ENCODE peak calls at places on chromosomes 1 and 21, in five cellular contexts. H, W, T, P and Z are unnamed samples.

GRCh38 chr1:64581786-64582185 is 111.9 kb downstream of the CACHD1 start:
- DNase-seq in T (no peak), P (no peak), H (no peak), W (no peak), Z (no peak)

GRCh38 chr1:223709598-223709997 is 2.7 kb upstream of the CAPN2 start:
- DNase-seq in H (no peak), W (no peak), T (peak), P (no peak), Z (no peak)

GRCh38 chr1:28326980-28327379 is 1.9 kb upstream of the MED18 start:
- DNase-seq in T (no peak), W (peak), P (no peak), H (peak), Z (no peak)

GRCh38 chr21:45076245-45076661 is 1.9 kb downstream of the ADARB1 start:
- DNase-seq in H (peak), P (no peak), W (peak), T (no peak), Z (no peak)

GRCh38 chr1:53346814-53347176 is 18.9 kb upstream of the LRP8 start:
- DNase-seq in H (no peak), W (no peak), T (no peak), P (no peak), Z (no peak)

GRCh38 chr1:61241411-61241838 is 159.1 kb downstream of the NFIA start:
- DNase-seq in T (peak), P (no peak), W (peak), H (no peak), Z (no peak)

GRCh38 chr1:9075023-9075422 is 5.6 kb upstream of the SLC2A5 start:
- DNase-seq in P (no peak), W (peak), H (no peak), T (no peak), Z (no peak)

GRCh38 chr1:42777860-42778259 is 6.9 kb upstream of the TMEM269 start:
- DNase-seq in P (no peak), T (peak), H (peak), W (peak), Z (peak)

GRCh38 chr21:36323032-36323431 is 3.0 kb downstream of the MORC3 start:
- DNase-seq in P (no peak), W (peak), H (no peak), T (no peak), Z (no peak)

GRCh38 chr1:76129731-76130130 is 55.2 kb downstream of the ST6GALNAC3 start:
- DNase-seq in P (no peak), T (no peak), W (no peak), H (no peak), Z (no peak)

GRCh38 chr1:105337427-105337826 is 1587.7 kb downstream of the AMY1C start:
- DNase-seq in P (no peak), T (no peak), H (no peak), W (no peak), Z (no peak)

GRCh38 chr21:46340998-46341397 is 17.0 kb downstream of the PCNT start:
- DNase-seq in W (no peak), H (no peak), P (no peak), T (no peak), Z (no peak)

GRCh38 chr1:61140778-61141177 is 58.4 kb downstream of the NFIA start:
- DNase-seq in T (no peak), H (no peak), P (no peak), W (no peak), Z (no peak)

GRCh38 chr21:35321322-35322200 is 272.5 kb upstream of the RUNX1 start:
- DNase-seq in P (no peak), H (no peak), W (no peak), T (no peak), Z (no peak)

GRCh38 chr1:92994105-92994712 is 32.9 kb upstream of the DIPK1A start:
- DNase-seq in W (peak), P (no peak), H (peak), T (peak), Z (peak)

GRCh38 chr1:1232801-1233566 is 947 bp downstream of the B3GALT6 start:
- DNase-seq in T (no peak), W (no peak), H (no peak), P (no peak), Z (no peak)

GRCh38 chr1:232322162-232322734 is 307.7 kb downstream of the SIPA1L2 start:
- DNase-seq in H (no peak), P (no peak), W (no peak), T (no peak), Z (no peak)

GRCh38 chr1:72827285-72827684 is 544.9 kb upstream of the NEGR1 start:
- DNase-seq in P (no peak), H (peak), T (peak), W (peak), Z (no peak)

GRCh38 chr1:35706846-35707245 is 11.8 kb downstream of the C1orf216 start:
- DNase-seq in H (no peak), T (no peak), W (no peak), P (no peak), Z (no peak)

DNA sequence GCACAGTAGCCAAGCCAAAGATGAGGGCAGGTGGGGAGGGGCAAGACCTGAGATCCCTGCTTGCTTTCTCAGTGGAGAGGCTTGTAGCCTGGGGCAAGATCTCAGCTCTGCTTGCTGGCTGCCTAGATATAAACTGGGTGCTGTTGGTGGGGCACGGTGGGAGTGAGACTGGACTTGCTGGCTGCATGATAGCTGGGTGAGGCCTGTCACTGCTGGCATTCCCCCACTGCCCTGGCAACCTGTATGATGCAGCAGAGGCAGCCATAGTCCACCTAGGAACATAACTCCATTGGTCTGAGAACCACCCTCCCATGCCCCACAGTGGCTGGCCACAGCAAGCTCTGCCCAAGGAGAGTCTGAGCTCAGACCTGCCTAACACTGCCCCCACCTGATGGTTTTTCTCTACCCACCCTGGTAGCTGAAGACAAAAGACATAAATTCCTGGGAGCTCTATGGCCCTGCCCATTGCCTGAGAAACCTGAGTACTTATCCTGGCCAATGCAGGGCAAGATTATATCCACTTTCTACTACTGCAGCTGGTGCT is 261.9 kb upstream of the DEPDC1 start:
- DNase-seq in T (no peak), H (no peak), P (peak), W (no peak), Z (no peak)
- TF ChIP-seq CTCF in T (no peak), H (no peak), P (peak), W (no peak), Z (no peak)

GRCh38 chr1:15807121-15807520 is 328 bp downstream of the UQCRHL start:
- DNase-seq in W (no peak), T (no peak), P (no peak), H (no peak), Z (no peak)

GRCh38 chr1:15799928-15800835 is 7.3 kb downstream of the UQCRHL start:
- DNase-seq in H (peak), W (peak), T (peak), P (peak), Z (no peak)

GRCh38 chr1:15804060-15804459 is 3.4 kb downstream of the UQCRHL start:
- DNase-seq in T (no peak), P (no peak), H (no peak), W (no peak), Z (no peak)

GRCh38 chr1:15802234-15802965 is 5.0 kb downstream of the UQCRHL start:
- DNase-seq in T (peak), P (no peak), W (no peak), H (no peak), Z (no peak)

GRCh38 chr1:15803380-15803779 is 4.1 kb downstream of the UQCRHL start:
- DNase-seq in H (no peak), W (no peak), P (no peak), T (peak), Z (no peak)
- TF ChIP-seq CTCF in H (no peak), W (peak), P (peak), T (peak), Z (peak)

DNA sequence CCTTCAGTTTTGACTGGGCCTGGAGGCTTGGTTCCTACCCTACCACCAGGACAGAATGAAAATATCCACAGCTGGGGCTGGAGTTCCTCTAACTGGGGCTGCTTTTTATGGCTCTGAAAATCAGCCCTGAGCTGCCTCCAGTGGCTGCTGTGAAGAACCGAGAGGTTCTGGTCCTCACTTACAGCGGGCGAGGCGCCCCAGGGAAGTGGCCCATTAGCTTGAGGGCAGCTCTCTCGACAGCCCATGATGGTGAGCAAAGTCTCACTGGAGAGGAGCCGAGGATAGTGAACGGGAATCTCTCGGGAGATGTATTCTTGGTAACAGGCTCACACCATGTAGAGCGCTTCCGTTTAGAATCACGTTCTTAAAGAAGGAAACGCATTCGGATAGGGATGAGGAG is 459.7 kb downstream of the KIF26B start:
- DNase-seq in W (no peak), P (no peak), H (no peak), T (no peak), Z (no peak)
- TF ChIP-seq CTCF in W (no peak), P (no peak), H (no peak), T (no peak), Z (no peak)

DNA sequence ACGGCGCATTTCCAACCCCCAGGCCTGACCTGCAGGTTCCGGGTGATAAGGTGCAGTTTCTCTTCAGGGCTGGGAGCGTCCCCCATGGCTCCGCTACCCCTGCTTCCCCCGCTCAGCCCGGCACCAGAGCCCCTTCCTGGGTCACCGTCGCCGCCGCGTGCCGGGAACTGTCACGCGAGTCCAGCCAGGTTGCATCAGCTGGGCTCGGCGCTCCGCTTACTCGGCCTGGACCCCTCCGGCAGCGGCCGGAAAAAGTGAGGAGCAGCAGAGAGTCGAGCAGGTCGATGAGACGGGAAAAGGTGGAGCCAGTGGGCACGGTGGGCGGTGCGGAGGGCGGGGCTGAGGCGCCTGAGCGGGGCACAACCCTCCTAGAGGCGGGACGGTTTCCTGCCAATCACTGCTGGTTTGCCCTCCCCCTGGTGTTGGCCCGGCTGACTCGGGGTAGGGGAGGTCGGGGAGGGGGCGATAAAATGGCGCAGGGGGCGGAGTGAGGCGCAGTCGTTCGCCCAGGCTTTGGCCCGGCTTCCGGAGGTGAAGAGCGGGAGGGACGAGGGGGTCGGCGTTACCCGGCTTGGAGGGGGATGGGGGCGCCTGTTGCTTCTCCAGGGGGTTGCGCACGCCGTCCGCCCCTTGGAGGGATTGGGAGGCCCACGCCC is at the start of the genes S100PBP and YARS1:
- DNase-seq in T (peak), H (peak), W (peak), P (peak), Z (peak)
- TF ChIP-seq CTCF in T (no peak), H (no peak), W (no peak), P (no peak), Z (no peak)

GRCh38 chr1:32784817-32785216 is 32.3 kb downstream of the YARS1 start:
- DNase-seq in H (no peak), P (no peak), W (no peak), T (no peak), Z (no peak)

GRCh38 chr1:32783851-32784250 is 33.3 kb downstream of the YARS1 start:
- DNase-seq in T (no peak), H (no peak), P (no peak), W (no peak), Z (no peak)

GRCh38 chr1:32782086-32782485 is 35.1 kb downstream of the YARS1 start:
- DNase-seq in H (no peak), W (no peak), T (no peak), P (no peak), Z (no peak)

GRCh38 chr1:32791881-32792280 is 25.3 kb downstream of the YARS1 start:
- DNase-seq in H (no peak), W (peak), T (peak), P (no peak), Z (no peak)

DNA sequence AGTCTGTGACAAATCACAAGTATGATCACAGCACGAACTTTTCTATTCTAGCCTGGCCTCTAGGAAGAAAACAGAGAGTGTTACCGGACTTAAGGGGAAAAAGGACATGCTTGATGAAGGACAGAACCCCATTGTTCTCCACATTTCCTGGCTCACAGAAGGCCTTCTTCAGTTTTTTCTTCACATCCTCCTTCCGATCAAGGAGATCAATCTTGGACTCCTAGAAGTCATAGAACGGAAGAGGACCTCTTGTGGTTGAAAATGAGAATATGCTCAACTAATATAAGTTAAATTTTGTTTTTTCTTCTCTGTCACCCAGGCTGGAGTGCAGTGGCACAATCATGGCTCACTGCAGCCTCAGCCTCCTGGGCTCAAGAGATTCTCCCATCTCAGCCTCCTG is 30.3 kb downstream of the YARS1 start:
- DNase-seq in W (peak), P (no peak), H (no peak), T (peak), Z (no peak)
- TF ChIP-seq CTCF in W (peak), P (no peak), H (no peak), T (peak), Z (peak)

GRCh38 chr1:24867064-24867870 is 62.8 kb downstream of the RUNX3 start:
- DNase-seq in T (no peak), P (no peak), W (no peak), H (no peak), Z (no peak)
- TF ChIP-seq CTCF in T (no peak), P (no peak), W (no peak), H (no peak), Z (no peak)